ENCODE peak calls at places on chromosomes 11 and 22, in four cellular contexts. One of them, this sample, is unnamed.
A peak's percentile ranks its signal among the peaks of the same experiment; 100 is the strongest.

GRCh38 chr11:120442031-120442430 is 69.5 kb upstream of the GRIK4 start:
- DNase-seq in neural progenitor cell: no peak
- DNase-seq in transverse colon: no peak
- DNase-seq in psoas muscle: no peak
- DNase-seq in this sample: no peak

GRCh38 chr11:43504316-43504950 is 145.7 kb downstream of the TTC17 start:
- DNase-seq in neural progenitor cell: peak; percentile 67
- DNase-seq in transverse colon: no peak
- DNase-seq in psoas muscle: no peak
- DNase-seq in this sample: no peak

GRCh38 chr11:119318240-119319135 is 1.6 kb upstream of the MCAM start:
- DNase-seq in neural progenitor cell: peak; percentile 57
- DNase-seq in psoas muscle: no peak
- DNase-seq in transverse colon: peak; percentile 64
- DNase-seq in this sample: no peak

GRCh38 chr11:76610871-76611475 is 59.6 kb downstream of the LRRC32 start:
- DNase-seq in psoas muscle: no peak
- DNase-seq in neural progenitor cell: no peak
- DNase-seq in transverse colon: no peak
- DNase-seq in this sample: no peak

GRCh38 chr22:19782533-19782932 is 22.0 kb downstream of the TBX1 start:
- DNase-seq in psoas muscle: no peak
- DNase-seq in transverse colon: no peak
- DNase-seq in neural progenitor cell: no peak
- DNase-seq in this sample: no peak

GRCh38 chr11:19966927-19967326 is 193.3 kb downstream of the DBX1 start:
- DNase-seq in psoas muscle: no peak
- DNase-seq in neural progenitor cell: no peak
- DNase-seq in transverse colon: no peak
- DNase-seq in this sample: no peak

GRCh38 chr11:129881570-129882170 is 13.7 kb downstream of the NFRKB start:
- DNase-seq in transverse colon: no peak
- DNase-seq in psoas muscle: no peak
- DNase-seq in neural progenitor cell: peak; percentile 56
- DNase-seq in this sample: peak; percentile 40

GRCh38 chr11:61163714-61164609 is 2.7 kb upstream of the VPS37C start:
- DNase-seq in neural progenitor cell: no peak
- DNase-seq in transverse colon: no peak
- DNase-seq in psoas muscle: no peak
- DNase-seq in this sample: no peak

GRCh38 chr11:12109591-12110196 is 696 bp upstream of the MICAL2 start:
- DNase-seq in neural progenitor cell: no peak
- DNase-seq in psoas muscle: no peak
- DNase-seq in transverse colon: no peak
- DNase-seq in this sample: no peak

GRCh38 chr22:17366830-17367229 is 2.4 kb upstream of the CECR2 start:
- DNase-seq in transverse colon: peak; percentile 17
- DNase-seq in neural progenitor cell: peak; percentile 84
- DNase-seq in psoas muscle: peak; percentile 75
- DNase-seq in this sample: no peak

GRCh38 chr11:122882809-122883681 is 486 bp downstream of the JHY start:
- DNase-seq in transverse colon: peak; percentile 74
- DNase-seq in neural progenitor cell: peak; percentile 80
- DNase-seq in psoas muscle: peak; percentile 64
- DNase-seq in this sample: peak; percentile 25

GRCh38 chr22:49464024-49464423 is 363.6 kb downstream of the BRD1 start:
- DNase-seq in neural progenitor cell: no peak
- DNase-seq in psoas muscle: no peak
- DNase-seq in transverse colon: no peak
- DNase-seq in this sample: no peak

GRCh38 chr11:76701701-76702100 is 31.2 kb upstream of the LRRC32 start:
- DNase-seq in neural progenitor cell: no peak
- DNase-seq in psoas muscle: peak; percentile 42
- DNase-seq in transverse colon: no peak
- DNase-seq in this sample: no peak

GRCh38 chr11:75679566-75679965 is 10.7 kb upstream of the MAP6 start:
- DNase-seq in neural progenitor cell: no peak
- DNase-seq in transverse colon: no peak
- DNase-seq in psoas muscle: no peak
- DNase-seq in this sample: no peak

GRCh38 chr11:77372736-77373135 is 71.2 kb upstream of the GDPD4 start:
- DNase-seq in psoas muscle: no peak
- DNase-seq in neural progenitor cell: no peak
- DNase-seq in transverse colon: no peak
- DNase-seq in this sample: no peak

GRCh38 chr11:91067666-91068065 is 844.8 kb upstream of the CHORDC1 start:
- DNase-seq in transverse colon: no peak
- DNase-seq in psoas muscle: no peak
- DNase-seq in neural progenitor cell: no peak
- DNase-seq in this sample: no peak

GRCh38 chr22:29944339-29944738 is 61.4 kb downstream of the MTMR3 start:
- DNase-seq in psoas muscle: no peak
- DNase-seq in neural progenitor cell: no peak
- DNase-seq in transverse colon: no peak
- DNase-seq in this sample: no peak

GRCh38 chr11:14537134-14537599 is 17.0 kb upstream of the PSMA1 start:
- DNase-seq in neural progenitor cell: peak; percentile 50
- DNase-seq in psoas muscle: no peak
- DNase-seq in transverse colon: peak; percentile 32
- DNase-seq in this sample: no peak
- H3K4me3 ChIP-seq in neural progenitor cell: no peak overlapping the region
- H3K4me3 ChIP-seq in psoas muscle: no peak overlapping the region
- H3K4me3 ChIP-seq in transverse colon: peak overlapping the region; percentile 20
- H3K4me3 ChIP-seq in this sample: no peak overlapping the region

DNA sequence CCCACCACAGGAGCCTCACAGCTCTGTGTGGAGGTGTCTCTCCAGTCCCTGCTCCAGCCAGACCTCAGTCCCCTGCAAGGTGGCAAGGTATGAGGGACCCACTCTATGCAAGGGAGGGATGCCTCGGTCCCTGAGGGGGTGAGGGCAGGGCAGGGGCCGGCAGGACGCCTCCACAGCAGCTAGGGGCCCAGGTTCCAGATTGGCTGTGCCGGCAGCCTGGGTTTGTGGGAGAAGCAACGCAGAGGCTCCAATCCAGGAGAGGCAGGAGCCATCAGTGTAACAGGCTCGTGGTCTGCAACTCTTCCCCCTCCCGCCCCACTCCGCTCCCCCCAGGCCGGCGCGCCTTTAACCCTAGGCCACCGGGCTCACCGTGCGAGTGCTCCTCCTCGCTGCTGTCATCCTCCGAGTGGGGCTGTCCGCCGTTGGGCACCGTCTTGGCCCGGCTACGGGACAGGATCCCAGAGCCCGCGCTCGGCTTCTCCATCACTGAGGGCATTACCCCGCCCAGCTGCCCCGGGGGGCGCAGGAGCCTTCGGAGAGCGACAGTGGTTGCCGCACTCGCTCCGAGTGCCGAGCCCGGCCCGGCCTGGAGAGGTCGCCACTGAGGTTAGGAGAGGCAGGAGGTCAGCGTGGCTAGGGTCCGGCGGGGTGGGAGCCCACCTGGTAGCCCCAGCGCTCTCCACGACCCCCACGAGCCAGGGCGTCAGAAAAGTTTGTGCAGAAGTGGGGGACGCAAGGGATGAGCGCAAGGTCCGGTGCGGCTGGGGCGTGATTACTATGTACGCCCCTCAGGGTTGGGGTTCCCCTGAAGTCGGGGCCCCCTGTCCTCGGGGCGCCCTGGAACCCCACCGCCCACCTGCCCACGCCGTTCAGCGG is 765 bp downstream of the RCOR2 start:
- DNase-seq in transverse colon: peak; percentile 61
- DNase-seq in neural progenitor cell: peak; percentile 94
- DNase-seq in psoas muscle: peak; percentile 77
- DNase-seq in this sample: no peak
- H3K27ac ChIP-seq in transverse colon: peak overlapping the region; percentile 28
- H3K27ac ChIP-seq in neural progenitor cell: peak overlapping the region; percentile 72
- H3K27ac ChIP-seq in psoas muscle: no peak overlapping the region
- H3K27ac ChIP-seq in this sample: no peak overlapping the region

GRCh38 chr11:55795256-55795655 is at the start of gene OR5D14:
- DNase-seq in neural progenitor cell: no peak
- DNase-seq in psoas muscle: no peak
- DNase-seq in transverse colon: no peak
- DNase-seq in this sample: no peak

GRCh38 chr11:55793321-55793720 is 2.0 kb upstream of the OR5D14 start:
- DNase-seq in transverse colon: no peak
- DNase-seq in neural progenitor cell: no peak
- DNase-seq in psoas muscle: no peak
- DNase-seq in this sample: no peak

GRCh38 chr11:55791606-55792005 is 3.8 kb upstream of the OR5D14 start:
- DNase-seq in neural progenitor cell: no peak
- DNase-seq in transverse colon: no peak
- DNase-seq in psoas muscle: no peak
- DNase-seq in this sample: no peak
- H3K9me3 ChIP-seq in neural progenitor cell: peaks cover 24% of the 10 kb centered on the region
- H3K9me3 ChIP-seq in transverse colon: no peaks in the 10 kb centered on the region
- H3K9me3 ChIP-seq in psoas muscle: no peaks in the 10 kb centered on the region
- H3K9me3 ChIP-seq in this sample: no peaks in the 10 kb centered on the region

DNA sequence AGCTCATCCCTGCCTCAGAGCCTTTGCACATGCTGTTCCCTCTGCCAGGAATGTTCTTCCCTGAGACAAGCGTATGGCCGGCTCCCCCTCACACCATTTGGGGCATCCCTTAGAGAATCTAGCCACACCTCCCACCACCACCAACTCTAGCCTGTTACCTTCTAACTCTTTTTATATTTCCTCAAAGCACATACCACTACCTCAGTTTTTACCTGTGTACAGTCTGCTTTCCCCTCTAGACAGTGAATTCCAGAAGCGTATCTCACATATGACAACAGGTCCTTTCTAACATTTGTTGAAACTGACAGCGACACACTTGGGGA is 75.1 kb upstream of the ARFGAP3 start:
- DNase-seq in neural progenitor cell: no peak
- DNase-seq in transverse colon: no peak
- DNase-seq in psoas muscle: no peak
- DNase-seq in this sample: no peak
- H3K4me3 ChIP-seq in neural progenitor cell: no peak overlapping the region
- H3K4me3 ChIP-seq in transverse colon: no peak overlapping the region
- H3K4me3 ChIP-seq in psoas muscle: no peak overlapping the region
- H3K4me3 ChIP-seq in this sample: no peak overlapping the region

GRCh38 chr22:22045576-22046335 is 63.2 kb upstream of the TOP3B start:
- DNase-seq in transverse colon: no peak
- DNase-seq in psoas muscle: no peak
- DNase-seq in neural progenitor cell: no peak
- DNase-seq in this sample: no peak
- H3K27ac ChIP-seq in transverse colon: no peak overlapping the region
- H3K27ac ChIP-seq in psoas muscle: no peak overlapping the region
- H3K27ac ChIP-seq in neural progenitor cell: no peak overlapping the region
- H3K27ac ChIP-seq in this sample: no peak overlapping the region